ENCODE peak calls at places on chromosomes 2 and 18, in nine cellular contexts. K is astrocyte of the spinal cord, Y is thoracic aorta, V is astrocyte of the cerebellum, O is neuronal stem cell, J is lower leg skin, T is cardiac muscle cell, P is Karpas-422, S is suprapubic skin. D is an unnamed sample.

GRCh38 chr2:102891261-102891660 is 129.4 kb downstream of the TMEM182 start:
- DNase-seq in P (no peak), V (peak; percentile 66), K (peak; percentile 26), S (no peak), J (no peak), O (no peak), Y (no peak), T (no peak), D (no peak)

GRCh38 chr2:55618649-55619055 is 1.2 kb upstream of the PPP4R3B start:
- DNase-seq in T (peak; percentile 54), V (no peak), P (peak; percentile 86), J (peak; percentile 51), K (peak; percentile 51), Y (no peak), O (peak; percentile 37), S (peak; percentile 66), D (no peak)

GRCh38 chr2:116819355-116819754 is 995.1 kb upstream of the DDX18 start:
- DNase-seq in Y (no peak), T (no peak), O (no peak), J (no peak), P (no peak), K (no peak), S (no peak), V (no peak), D (no peak)

GRCh38 chr2:233966388-233966787 is 49.2 kb downstream of the TRPM8 start:
- DNase-seq in K (no peak), V (no peak), T (peak; percentile 22), P (no peak), O (no peak), J (no peak), Y (no peak), S (no peak), D (no peak)

GRCh38 chr2:192245329-192245728 is 50.6 kb upstream of the TMEFF2 start:
- DNase-seq in J (no peak), Y (no peak), S (no peak), K (no peak), V (no peak), O (no peak), P (no peak), T (no peak), D (no peak)

GRCh38 chr2:95348609-95349567 is 51.7 kb downstream of the KCNIP3 start:
- DNase-seq in K (no peak), J (no peak), O (no peak), V (no peak), S (no peak), Y (no peak), P (no peak), T (no peak), D (no peak)

GRCh38 chr2:217835931-217836881 is 166.6 kb downstream of the TNS1 start:
- DNase-seq in K (peak; percentile 78), Y (no peak), S (peak; percentile 89), P (no peak), T (no peak), V (peak; percentile 47), O (peak; percentile 62), J (peak; percentile 68), D (no peak)

GRCh38 chr18:950882-951539 is 46.3 kb downstream of the ADCYAP1 start:
- DNase-seq in T (no peak), P (no peak), O (no peak), Y (no peak), S (no peak), J (no peak), V (no peak), K (no peak), D (no peak)

GRCh38 chr2:30310955-30311354 is 79.6 kb downstream of the LBH start:
- DNase-seq in S (no peak), K (no peak), O (no peak), V (no peak), Y (no peak), J (no peak), P (no peak), T (no peak), D (no peak)

GRCh38 chr2:30312916-30313315 is 81.6 kb downstream of the LBH start:
- DNase-seq in P (no peak), J (no peak), T (no peak), O (no peak), K (no peak), V (no peak), S (no peak), Y (no peak), D (no peak)

GRCh38 chr2:30306522-30306921 is 75.2 kb downstream of the LBH start:
- DNase-seq in Y (no peak), O (no peak), P (no peak), S (no peak), T (no peak), K (no peak), J (no peak), V (no peak), D (no peak)

GRCh38 chr2:30308280-30308679 is 76.9 kb downstream of the LBH start:
- DNase-seq in K (no peak), Y (no peak), V (no peak), T (no peak), J (no peak), O (no peak), P (no peak), S (no peak), D (no peak)

DNA sequence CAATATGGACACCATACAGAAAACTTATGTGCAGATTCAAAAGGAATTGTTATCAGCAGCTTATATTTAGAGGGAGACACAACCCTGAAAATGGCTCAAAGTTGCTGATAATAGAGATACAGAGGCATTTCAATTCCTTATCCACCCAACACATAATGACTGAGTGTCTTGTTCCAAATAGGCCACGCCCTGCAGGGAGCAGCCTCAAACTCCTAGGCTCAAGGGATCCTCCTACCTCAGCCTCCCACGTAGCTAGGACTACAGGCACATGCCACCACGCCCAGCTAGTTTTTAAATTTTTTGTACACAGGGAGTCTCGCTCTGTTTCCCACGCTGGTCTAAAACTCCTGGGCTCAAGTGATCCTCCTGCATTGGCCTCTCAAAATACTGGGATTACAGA is 79.1 kb downstream of the LBH start:
- DNase-seq in Y (no peak), S (no peak), K (no peak), T (no peak), V (no peak), J (no peak), O (no peak), P (no peak), D (no peak)
- H3K4me3 ChIP-seq in Y (no peak overlapping the region), S (no peak overlapping the region), K (no peak overlapping the region), T (no peak overlapping the region), V (no peak overlapping the region), J (no peak overlapping the region), O (no peak overlapping the region), P (no peak overlapping the region), D (no peak overlapping the region)

GRCh38 chr2:85718885-85719487 is 24.8 kb downstream of the GNLY start:
- DNase-seq in V (no peak), O (no peak), S (peak; percentile 69), K (no peak), T (no peak), P (no peak), Y (no peak), J (no peak), D (no peak)

GRCh38 chr2:85716346-85716880 is 22.3 kb downstream of the GNLY start:
- DNase-seq in K (no peak), V (no peak), S (no peak), O (no peak), J (no peak), P (no peak), T (peak; percentile 50), Y (no peak), D (no peak)

GRCh38 chr2:85718006-85718391 is 23.8 kb downstream of the GNLY start:
- DNase-seq in Y (no peak), P (peak; percentile 78), O (no peak), K (no peak), J (no peak), S (peak; percentile 55), V (no peak), T (no peak), D (no peak)

GRCh38 chr2:85719609-85720240 is 25.6 kb downstream of the GNLY start:
- DNase-seq in K (no peak), J (no peak), O (no peak), V (no peak), P (no peak), Y (no peak), T (peak; percentile 31), S (peak; percentile 48), D (no peak)

DNA sequence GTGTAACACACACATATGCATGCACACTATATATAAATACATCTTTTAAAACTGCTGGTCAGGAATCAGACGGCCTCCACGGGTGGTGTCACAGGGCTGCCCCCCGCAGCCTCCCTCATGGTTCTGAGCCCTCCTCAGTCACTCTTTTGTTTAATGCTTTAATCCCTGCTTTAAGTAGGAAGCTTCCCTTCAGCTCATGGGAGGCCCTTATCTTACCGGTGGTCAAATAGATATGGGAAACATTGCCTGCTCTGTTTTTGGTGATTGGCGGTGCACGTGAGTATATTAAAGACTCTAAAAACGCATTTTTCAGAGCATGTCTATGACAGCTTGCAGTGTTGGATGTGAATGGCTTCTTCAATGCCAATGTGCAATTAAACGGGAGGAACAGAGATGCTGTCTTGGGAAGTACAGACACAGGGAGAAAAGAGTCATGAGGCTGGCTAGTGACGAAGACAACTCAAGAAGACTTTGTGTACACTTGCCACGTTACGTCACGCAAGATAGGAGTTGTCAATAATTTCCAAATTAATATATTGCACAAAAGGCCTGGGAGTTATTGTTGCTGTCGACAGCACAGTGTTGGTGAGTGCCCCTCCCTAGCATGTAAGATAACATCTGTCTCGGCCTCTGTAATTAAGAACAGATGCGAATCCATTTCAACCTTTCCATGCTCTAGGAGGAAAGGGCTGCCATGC is 23.3 kb downstream of the GNLY start:
- DNase-seq in J (peak; percentile 80), P (no peak), O (peak; percentile 27), V (no peak), Y (no peak), T (no peak), S (peak; percentile 73), K (no peak), D (no peak)
- H3K4me3 ChIP-seq in J (no peak overlapping the region), P (no peak overlapping the region), O (no peak overlapping the region), V (no peak overlapping the region), Y (no peak overlapping the region), T (no peak overlapping the region), S (no peak overlapping the region), K (no peak overlapping the region), D (no peak overlapping the region)

DNA sequence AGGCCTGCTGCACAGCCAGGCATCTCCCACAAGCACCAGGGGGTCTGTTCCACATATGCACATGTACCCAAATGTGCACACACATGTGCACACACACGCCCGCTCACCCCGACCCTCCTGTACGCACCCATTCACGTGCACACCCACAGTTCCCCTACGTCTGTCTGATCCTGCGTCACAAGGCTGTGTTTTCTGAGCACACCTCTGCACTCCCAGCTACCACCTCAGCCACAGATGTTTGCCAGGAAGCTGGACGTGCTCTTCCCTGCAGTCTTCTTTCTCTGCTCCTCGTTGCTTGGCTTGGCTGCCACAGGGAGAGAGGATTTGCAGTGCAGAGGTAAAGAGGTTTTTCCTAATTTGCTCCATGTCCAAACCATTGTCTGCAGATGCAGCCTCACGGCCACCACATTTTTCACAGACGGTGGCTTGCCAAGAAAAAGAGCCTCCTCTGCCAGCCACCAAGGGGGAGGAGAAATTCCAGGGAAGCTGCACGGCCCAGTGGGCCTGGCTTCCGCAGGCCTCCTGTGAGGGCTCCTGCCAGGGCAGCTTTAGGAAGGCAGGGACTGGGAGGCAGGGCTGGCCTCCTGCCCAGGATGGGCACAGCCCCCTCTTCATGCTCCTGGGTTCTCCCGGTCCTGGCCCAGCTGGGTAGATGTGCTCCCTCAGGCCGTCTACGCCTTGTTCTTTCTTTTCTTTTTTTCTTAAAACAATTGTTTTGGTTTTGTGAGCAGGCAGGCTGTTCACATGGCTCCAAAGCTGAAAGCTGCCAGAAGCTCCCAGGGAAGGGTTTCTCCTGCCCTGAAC is 29.2 kb upstream of the HS6ST1 start:
- DNase-seq in K (peak; percentile 61), T (no peak), P (no peak), V (peak; percentile 83), S (no peak), Y (no peak), J (no peak), O (no peak), D (no peak)
- H3K4me3 ChIP-seq in K (no peak overlapping the region), T (no peak overlapping the region), P (no peak overlapping the region), V (no peak overlapping the region), S (no peak overlapping the region), Y (no peak overlapping the region), J (no peak overlapping the region), O (no peak overlapping the region), D (no peak overlapping the region)

DNA sequence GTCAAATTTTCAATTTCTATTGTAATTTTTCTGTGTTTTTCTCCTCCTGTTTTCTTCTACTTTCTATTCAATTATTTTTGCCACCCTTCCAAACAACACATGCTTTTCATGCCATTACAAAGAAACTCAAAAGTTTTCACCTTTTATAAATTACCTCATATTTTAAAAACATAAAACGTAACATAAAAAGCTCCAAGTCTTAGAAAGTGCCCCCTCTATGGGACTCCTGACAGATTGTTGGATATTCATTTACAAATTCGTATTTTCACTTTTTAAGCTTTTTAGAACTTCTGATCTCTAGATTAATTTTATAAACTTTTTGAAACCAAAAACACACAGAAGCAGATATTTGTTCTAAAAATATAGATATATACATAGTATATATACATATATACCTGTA is 1.6 kb downstream of the COL5A2 start:
- DNase-seq in K (peak; percentile 67), S (no peak), J (no peak), Y (no peak), V (peak; percentile 27), O (no peak), T (no peak), P (no peak), D (no peak)
- H3K4me3 ChIP-seq in K (peak overlapping the region; percentile 89), S (peak overlapping the region; percentile 54), J (no peak overlapping the region), Y (peak overlapping the region; percentile 84), V (peak overlapping the region; percentile 78), O (peak overlapping the region; percentile 56), T (peak overlapping the region; percentile 64), P (no peak overlapping the region), D (peak overlapping the region; percentile 64)